ENCODE peak calls at places on chromosomes 16 and 17, in nine cellular contexts. R is A673; Q is lung; Z is fibroblast of lung; A is lower lobe of right lung; J is transverse colon; P is heart right ventricle; I is CD8-positive, alpha-beta T cell; Y is CD4-positive, CD25-positive, alpha-beta regulatory T cell. C is an unnamed sample. For H3K9me3 and H3K4me1, the result is how much of the 10 kb centered on the place peaks cover.

GRCh38 chr16:17433577-17433960 is 37.2 kb downstream of the XYLT1 start:
- DNase-seq in R (no peak), Q (no peak), Z (no peak), A (no peak), J (no peak), P (no peak), I (no peak), Y (no peak), C (no peak)

GRCh38 chr17:1331708-1332107 is 52.2 kb downstream of the TRARG1 start:
- DNase-seq in R (no peak), Q (no peak), Z (no peak), A (peak), J (no peak), P (peak), I (no peak), Y (no peak), C (peak)

GRCh38 chr17:54937426-54937825 is 31.0 kb downstream of the COX11 start:
- DNase-seq in R (no peak), Q (no peak), Z (no peak), A (no peak), J (no peak), P (no peak), I (no peak), Y (no peak), C (no peak)

GRCh38 chr17:19397556-19398041 is 10.6 kb upstream of the MFAP4 start:
- DNase-seq in R (no peak), Q (no peak), Z (no peak), A (no peak), J (peak), P (no peak), I (no peak), Y (no peak), C (no peak)

GRCh38 chr17:33647976-33648375 is 354.9 kb upstream of the ASIC2 start:
- DNase-seq in R (peak), Q (no peak), Z (no peak), A (no peak), J (no peak), P (no peak), I (no peak), Y (no peak), C (no peak)

GRCh38 chr17:1239210-1239609 is 31.0 kb upstream of the BHLHA9 start:
- DNase-seq in R (no peak), Q (no peak), Z (no peak), A (no peak), J (no peak), P (no peak), I (no peak), Y (no peak), C (no peak)

GRCh38 chr17:36529121-36529520 is 5.5 kb downstream of the MYO19 start:
- DNase-seq in R (peak), Q (peak), Z (peak), A (no peak), J (no peak), P (no peak), I (no peak), Y (no peak), C (no peak)

GRCh38 chr16:14196011-14196410 is 124.9 kb downstream of the MRTFB start:
- DNase-seq in R (peak), Q (no peak), Z (peak), A (no peak), J (no peak), P (no peak), I (no peak), Y (no peak), C (no peak)

GRCh38 chr16:5603836-5604235 is 506.2 kb upstream of the EEF2KMT start:
- DNase-seq in R (no peak), Q (no peak), Z (no peak), A (no peak), J (no peak), P (no peak), I (no peak), Y (no peak), C (no peak)
- H3K4me3 ChIP-seq in R (no peak), Q (no peak), Z (no peak), A (no peak), J (no peak), P (no peak), I (no peak), Y (no peak), C (no peak)

DNA sequence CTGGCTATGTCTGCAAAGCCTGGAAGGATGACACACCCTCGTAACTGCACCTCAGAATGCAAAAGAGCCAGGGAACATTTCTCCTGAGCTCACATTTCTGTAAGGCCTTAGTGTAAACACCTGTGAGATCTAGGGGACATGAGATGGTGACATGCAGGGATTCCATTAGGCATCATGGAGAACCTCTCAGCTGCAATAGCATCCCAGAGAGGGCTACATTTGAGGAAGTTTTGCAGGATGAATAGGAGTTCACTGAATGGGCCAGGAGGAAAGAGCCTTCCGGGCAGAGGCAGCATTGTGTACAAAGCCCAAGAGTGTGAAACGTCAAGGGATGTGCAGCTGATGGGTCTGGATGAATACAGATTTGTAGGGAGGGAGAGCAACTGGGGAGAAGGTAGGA is 223.0 kb upstream of the RPL38 start:
- DNase-seq in R (no peak), Q (no peak), Z (no peak), A (no peak), J (no peak), P (no peak), I (no peak), Y (no peak), C (no peak)
- H3K9me3 ChIP-seq in R (under half), Q (under half), Z (under half), A (under half), J (under half), P (under half), I (under half), Y (under half), C (under half)

GRCh38 chr16:70341600-70341999 is 5.1 kb upstream of the DDX19A start:
- DNase-seq in R (no peak), Q (no peak), Z (no peak), A (no peak), J (no peak), P (no peak), I (no peak), Y (no peak), C (no peak)
- H3K4me1 ChIP-seq in R (under half), Q (under half), Z (under half), A (under half), J (under half), P (under half), I (under half), Y (under half), C (under half)

DNA sequence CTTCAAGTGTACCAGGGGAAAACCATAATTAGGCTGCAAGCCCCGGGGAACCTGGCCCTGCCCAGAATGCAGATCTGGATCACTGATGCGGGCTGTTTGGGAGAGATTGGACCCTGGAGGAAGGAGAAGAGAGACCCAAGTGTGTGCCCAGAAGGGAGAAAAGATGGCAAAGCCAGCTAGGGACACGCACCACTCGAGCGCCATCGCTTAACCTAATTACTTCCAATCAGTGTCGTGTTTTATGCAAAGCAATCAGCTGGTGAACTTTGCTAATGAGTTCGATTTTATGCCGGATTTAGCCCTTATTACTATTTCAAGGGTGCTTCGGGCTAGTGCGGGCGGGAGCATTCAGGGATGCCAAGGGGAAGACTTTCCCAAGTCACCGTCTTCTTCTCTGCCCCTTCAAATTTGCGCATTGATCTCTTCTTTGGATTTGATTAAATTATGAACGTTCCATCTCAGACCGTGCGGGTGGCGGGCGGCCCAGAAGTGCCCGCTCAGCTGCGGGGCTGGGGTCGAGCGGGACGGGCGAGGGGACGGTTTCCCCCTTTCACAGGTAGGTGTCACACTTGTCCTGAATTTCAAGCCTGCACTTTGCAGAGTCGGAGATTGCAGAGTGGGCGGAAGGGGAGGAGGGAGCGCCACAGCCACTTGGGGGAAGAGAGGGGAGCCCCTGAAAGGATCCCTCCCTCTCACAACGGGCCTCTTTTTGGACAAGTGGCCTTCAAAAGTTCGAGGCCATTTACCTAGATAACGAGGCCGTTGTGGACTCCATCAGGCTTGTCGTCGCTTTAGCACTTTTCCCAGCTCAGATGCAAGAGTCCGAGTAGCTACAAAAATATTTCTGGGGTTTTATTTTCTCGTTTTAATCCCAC is 4.1 kb downstream of the IRX5 start:
- DNase-seq in R (no peak), Q (peak), Z (no peak), A (peak), J (no peak), P (peak), I (no peak), Y (no peak), C (no peak)
- H3K4me3 ChIP-seq in R (no peak), Q (peak), Z (no peak), A (peak), J (no peak), P (peak), I (no peak), Y (no peak), C (no peak)

GRCh38 chr17:63308272-63308671 is 137.8 kb downstream of the CYB561 start:
- DNase-seq in R (no peak), Q (no peak), Z (no peak), A (no peak), J (no peak), P (no peak), I (no peak), Y (no peak), C (no peak)

GRCh38 chr17:63309021-63309420 is 137.1 kb downstream of the CYB561 start:
- DNase-seq in R (no peak), Q (no peak), Z (peak), A (no peak), J (no peak), P (no peak), I (no peak), Y (no peak), C (no peak)

GRCh38 chr17:63306855-63307254 is 139.3 kb downstream of the CYB561 start:
- DNase-seq in R (no peak), Q (no peak), Z (no peak), A (no peak), J (no peak), P (no peak), I (no peak), Y (no peak), C (no peak)

GRCh38 chr17:63304704-63305261 is 141.3 kb downstream of the CYB561 start:
- DNase-seq in R (no peak), Q (no peak), Z (no peak), A (no peak), J (no peak), P (no peak), I (no peak), Y (no peak), C (no peak)

GRCh38 chr17:63305857-63306256 is 140.2 kb downstream of the CYB561 start:
- DNase-seq in R (no peak), Q (no peak), Z (no peak), A (no peak), J (no peak), P (no peak), I (no peak), Y (no peak), C (no peak)
- H3K9me3 ChIP-seq in R (under half), Q (under half), Z (under half), A (under half), J (under half), P (under half), I (under half), Y (under half), C (under half)

DNA sequence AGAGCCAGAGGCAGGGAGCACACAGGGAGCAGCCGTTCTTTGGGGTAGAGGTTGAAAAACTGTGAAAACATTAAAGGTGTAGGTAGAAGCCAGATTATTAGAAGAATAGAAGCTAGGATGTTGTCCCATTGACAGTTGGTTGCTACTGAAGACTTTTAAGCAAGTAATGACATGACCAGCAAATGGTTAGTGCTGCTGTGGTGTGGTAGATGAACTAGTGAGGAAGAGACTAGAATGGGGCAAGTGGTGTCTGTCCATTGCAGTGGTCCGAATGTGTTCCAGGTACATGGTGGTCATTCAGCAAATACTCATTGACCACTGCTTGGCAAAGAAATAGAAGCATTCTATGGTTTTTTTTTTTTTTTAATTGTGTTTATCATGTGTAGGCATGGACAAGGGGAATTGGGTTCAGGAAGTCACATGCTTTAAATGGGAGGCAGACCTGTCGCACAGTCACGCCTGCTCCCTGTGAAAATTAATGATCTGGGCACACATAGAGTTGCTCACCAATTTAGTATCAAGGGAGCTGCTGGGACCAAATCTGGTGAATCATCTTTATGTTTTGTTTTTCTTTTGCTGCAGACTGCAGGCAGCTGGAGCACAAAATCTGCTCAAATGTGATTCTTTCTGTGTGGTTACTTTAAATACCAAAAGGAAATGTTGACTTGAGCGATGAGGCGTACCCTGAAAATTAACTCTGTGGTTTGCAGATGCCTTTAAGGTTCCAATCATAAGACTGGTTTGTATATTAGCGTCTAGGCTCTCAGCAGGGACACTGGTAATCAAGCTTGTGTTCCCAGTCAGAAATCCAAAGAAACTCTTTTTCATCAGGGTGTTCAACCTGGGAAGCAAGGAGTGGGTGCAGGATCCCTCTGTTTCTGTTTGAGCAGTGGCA is 30.7 kb downstream of the YPEL2 start:
- DNase-seq in R (peak), Q (no peak), Z (peak), A (no peak), J (no peak), P (no peak), I (peak), Y (no peak), C (peak)
- H3K4me1 ChIP-seq in R (under half), Q (under half), Z (under half), A (half or more), J (under half), P (half or more), I (half or more), Y (half or more), C (half or more)

DNA sequence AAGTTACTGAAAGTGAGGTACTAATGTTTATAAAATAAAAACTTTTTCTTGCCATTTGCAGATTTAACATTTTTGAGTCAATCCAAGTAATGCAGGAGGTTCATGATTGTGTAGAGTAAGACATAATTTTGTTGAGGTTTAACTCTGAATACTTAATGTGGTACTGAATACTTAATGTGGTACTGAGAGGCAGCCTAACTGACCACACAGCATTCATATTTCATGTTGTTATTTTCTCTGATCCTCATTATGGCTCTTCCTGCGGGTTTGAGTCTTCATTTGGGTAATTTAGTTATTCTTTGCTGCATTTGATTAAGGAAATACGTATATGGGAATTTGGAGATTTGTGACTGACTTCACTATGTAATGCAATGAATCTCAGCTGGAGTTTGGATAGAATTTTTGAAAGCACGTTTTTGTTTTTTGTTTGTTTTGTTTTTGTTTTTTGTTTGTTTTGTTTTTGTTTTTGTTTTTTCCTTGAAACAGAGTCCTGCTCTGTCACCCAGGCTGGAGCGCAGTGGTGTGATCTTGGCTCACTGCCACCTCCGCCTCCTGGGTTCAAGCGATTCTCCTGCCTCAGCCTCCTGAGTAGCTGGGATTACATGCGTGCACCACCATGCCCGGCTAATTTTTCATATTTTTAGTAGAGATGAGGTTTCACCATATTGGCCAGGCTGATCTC is 3.8 kb downstream of the SF3B3 start:
- DNase-seq in R (no peak), Q (no peak), Z (no peak), A (no peak), J (no peak), P (no peak), I (no peak), Y (no peak), C (no peak)
- H3K4me3 ChIP-seq in R (peak), Q (no peak), Z (peak), A (no peak), J (no peak), P (no peak), I (no peak), Y (peak), C (no peak)

GRCh38 chr16:82323171-82323570 is 153.1 kb upstream of the MPHOSPH6 start:
- DNase-seq in R (no peak), Q (no peak), Z (no peak), A (no peak), J (no peak), P (no peak), I (no peak), Y (no peak), C (no peak)
- H3K9me3 ChIP-seq in R (under half), Q (under half), Z (under half), A (under half), J (under half), P (under half), I (under half), Y (under half), C (under half)

DNA sequence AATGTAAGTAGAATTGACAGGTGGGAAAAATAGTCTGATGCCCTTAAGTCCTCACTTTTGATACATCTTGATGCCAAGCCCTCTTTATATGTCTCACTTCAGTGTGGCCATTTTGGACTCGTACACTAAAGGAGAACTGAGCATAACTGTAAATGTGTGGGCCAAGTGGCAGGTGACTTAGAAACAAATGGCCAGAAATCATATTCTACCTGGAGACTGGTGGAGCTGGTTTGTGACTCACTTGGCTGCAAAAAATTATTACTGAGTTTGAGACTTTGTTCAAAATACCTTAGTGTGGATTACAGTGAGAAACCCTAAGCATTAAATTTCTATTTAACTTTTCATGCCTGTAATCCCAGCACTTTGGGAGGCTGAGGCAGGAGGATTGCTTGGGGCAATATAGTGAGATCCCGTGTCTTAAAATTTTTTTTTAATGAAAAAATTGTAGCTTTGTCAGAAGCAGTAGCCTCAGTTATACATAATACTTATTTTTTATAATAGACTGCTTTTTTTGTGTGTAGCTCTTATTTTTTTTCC is 5.0 kb downstream of the HAPSTR1 start:
- DNase-seq in R (no peak), Q (peak), Z (no peak), A (no peak), J (no peak), P (no peak), I (no peak), Y (no peak), C (no peak)
- H3K4me1 ChIP-seq in R (under half), Q (under half), Z (under half), A (half or more), J (half or more), P (half or more), I (half or more), Y (half or more), C (half or more)

GRCh38 chr16:88700636-88701482 is 5.3 kb downstream of the RNF166 start:
- DNase-seq in R (peak), Q (peak), Z (peak), A (peak), J (peak), P (peak), I (peak), Y (peak), C (peak)
- H3K4me3 ChIP-seq in R (no peak), Q (no peak), Z (no peak), A (peak), J (no peak), P (peak), I (peak), Y (peak), C (peak)

C was measured in CD4-positive, alpha-beta memory T cell.